ENCODE peak calls at places on chromosomes 1 and 21, in four cellular contexts. H is activated CD4-positive, alpha-beta T cell treated with anti-CD3 and anti-CD28 coated beads for 48 hours; R is fibroblast of lung; Y is AG08395. U is an unnamed sample.

GRCh38 chr1:55420866-55421265 is 205.7 kb upstream of the USP24 start:
- DNase-seq in H (no peak), R (peak; percentile 32), Y (peak; percentile 21), U (no peak)

GRCh38 chr1:241356519-241357365 is at the start of gene RGS7:
- DNase-seq in H (peak; percentile 20), R (peak; percentile 56), Y (peak; percentile 67), U (peak; percentile 14)

GRCh38 chr21:35075546-35075945 is 26.4 kb upstream of the RUNX1 start:
- DNase-seq in H (no peak), R (peak; percentile 85), Y (peak; percentile 48), U (peak; percentile 9)

GRCh38 chr1:22749919-22750670 is 39.5 kb downstream of the EPHB2 start:
- DNase-seq in H (peak; percentile 6), R (peak; percentile 96), Y (peak; percentile 88), U (peak; percentile 63)

GRCh38 chr1:14733053-14733778 is 134.7 kb downstream of the KAZN start:
- DNase-seq in H (no peak), R (peak; percentile 56), Y (peak; percentile 50), U (no peak)

GRCh38 chr1:46087891-46088290 is 44.5 kb downstream of the PIK3R3 start:
- DNase-seq in H (no peak), R (no peak), Y (no peak), U (peak; percentile 40)

GRCh38 chr1:244046907-244047738 is 4.0 kb upstream of the ZBTB18 start:
- DNase-seq in H (no peak), R (peak; percentile 72), Y (no peak), U (no peak)

GRCh38 chr1:23742670-23743286 is 493 bp upstream of the ELOA start:
- DNase-seq in H (peak; percentile 43), R (peak; percentile 31), Y (peak; percentile 30), U (no peak)

GRCh38 chr1:80531182-80531581 is 1269.6 kb upstream of the ADGRL2 start:
- DNase-seq in H (no peak), R (peak; percentile 43), Y (no peak), U (no peak)

GRCh38 chr1:45141247-45142003 is 65.0 kb downstream of the ZSWIM5 start:
- DNase-seq in H (no peak), R (no peak), Y (no peak), U (no peak)

GRCh38 chr1:103087261-103087660 is 21.1 kb downstream of the COL11A1 start:
- DNase-seq in H (no peak), R (no peak), Y (no peak), U (no peak)